ENCODE peak calls at places on chromosomes 1 and 21, in four cellular contexts. B, V, U and A are unnamed samples.
A peak's percentile ranks its signal among the peaks of the same experiment; 100 is the strongest.

GRCh38 chr1:213296558-213296957 is 245.5 kb downstream of the RPS6KC1 start:
- DNase-seq in B (peak; percentile 33), V (no peak), U (no peak), A (no peak)

GRCh38 chr21:45361033-45361997 is 43.6 kb upstream of the COL18A1 start:
- DNase-seq in B (no peak), V (no peak), U (no peak), A (no peak)

GRCh38 chr1:156961709-156962108 is 41.3 kb downstream of the LRRC71 start:
- DNase-seq in B (no peak), V (no peak), U (no peak), A (peak; percentile 10)

GRCh38 chr1:40313958-40314720 is 2.9 kb downstream of the COL9A2 start:
- DNase-seq in B (no peak), V (peak; percentile 30), U (no peak), A (no peak)

GRCh38 chr1:98371767-98372166 is 289.8 kb upstream of the SNX7 start:
- DNase-seq in B (no peak), V (no peak), U (no peak), A (no peak)

GRCh38 chr1:6266641-6267040 is 5.7 kb upstream of the GPR153 start:
- DNase-seq in B (no peak), V (no peak), U (no peak), A (no peak)

GRCh38 chr1:53526451-53527101 is 67.4 kb downstream of the DMRTB1 start:
- DNase-seq in B (no peak), V (peak; percentile 65), U (peak; percentile 85), A (no peak)

GRCh38 chr1:202684716-202685115 is 25.5 kb downstream of the SYT2 start:
- DNase-seq in B (no peak), V (no peak), U (no peak), A (no peak)

GRCh38 chr1:62782197-62782886 is 1.6 kb upstream of the ATG4C start:
- DNase-seq in B (no peak), V (no peak), U (no peak), A (no peak)

GRCh38 chr1:247385283-247385682 is 30.7 kb upstream of the NLRP3 start:
- DNase-seq in B (no peak), V (no peak), U (no peak), A (no peak)

GRCh38 chr21:29219165-29219770 is 79.5 kb upstream of the BACH1 start:
- DNase-seq in B (no peak), V (no peak), U (no peak), A (no peak)

GRCh38 chr1:90783181-90783580 is 66.1 kb upstream of the BARHL2 start:
- DNase-seq in B (no peak), V (no peak), U (no peak), A (no peak)

GRCh38 chr1:173190101-173190895 is 16.8 kb downstream of the TNFSF4 start:
- DNase-seq in B (no peak), V (peak; percentile 85), U (no peak), A (peak; percentile 40)
- TF ChIP-seq MAX in B (no peak), V (peak; percentile 97), U (peak; percentile 97), A (peak; percentile 96)

DNA sequence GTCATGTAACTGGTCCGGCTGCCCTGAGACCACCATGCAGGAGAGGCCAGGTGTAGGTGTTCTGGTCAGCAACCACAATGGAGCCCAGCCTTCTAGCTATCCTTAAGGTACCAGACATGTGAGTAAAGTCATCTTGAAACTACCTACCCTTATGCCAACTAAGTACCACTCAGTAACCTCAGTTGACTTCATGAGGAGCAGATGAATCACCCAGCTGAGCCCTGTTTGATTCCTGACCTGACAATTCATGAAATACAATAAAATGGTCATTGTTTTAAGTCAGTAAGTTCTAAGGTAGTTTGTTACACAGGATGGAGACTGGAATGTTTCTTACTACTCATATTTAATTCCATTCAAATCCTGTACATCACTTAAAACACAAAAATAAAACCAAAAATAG is 113.1 kb upstream of the LMO4 start:
- DNase-seq in B (no peak), V (no peak), U (no peak), A (no peak)
- H3K4me3 ChIP-seq in B (no peak overlapping the region), V (no peak overlapping the region), U (no peak overlapping the region), A (no peak overlapping the region)

DNA sequence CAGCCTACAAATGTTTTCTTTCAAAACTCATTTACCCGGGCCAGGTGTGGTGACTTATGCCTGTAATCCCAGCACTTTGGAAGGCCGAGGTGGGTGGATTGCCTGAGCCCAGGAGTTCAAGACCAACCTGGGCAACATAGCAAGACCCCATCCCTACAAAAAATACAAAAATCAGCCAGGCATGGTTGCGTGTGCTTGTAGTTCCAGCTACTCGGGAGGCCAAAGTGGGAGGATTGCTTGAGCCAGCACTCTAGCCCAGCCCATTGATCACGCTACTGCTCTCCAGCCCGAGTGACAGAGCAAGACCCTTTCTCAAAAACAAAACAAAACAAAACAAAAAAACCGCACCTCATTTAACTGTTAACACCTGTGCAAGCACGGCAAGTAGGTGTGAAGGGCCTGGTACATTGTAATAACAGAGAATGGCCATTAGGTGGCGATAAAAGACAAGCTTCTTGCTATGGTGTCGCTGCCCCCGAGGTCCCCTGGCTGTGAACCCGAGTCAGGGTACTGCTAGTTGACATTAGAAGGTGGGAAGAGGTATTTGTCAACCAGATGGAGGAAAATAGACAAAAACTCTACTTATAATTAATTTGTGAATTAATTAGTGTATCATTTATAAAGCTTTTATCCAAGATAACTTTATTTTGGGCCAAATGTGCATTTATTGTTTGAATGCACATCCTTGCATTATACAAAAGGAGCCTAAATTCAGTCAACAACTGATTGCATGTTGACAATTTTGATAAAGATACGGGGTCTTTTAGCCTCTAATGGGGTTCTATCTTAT is 66.5 kb downstream of the SH3BGR start:
- DNase-seq in B (peak; percentile 90), V (peak; percentile 60), U (peak; percentile 87), A (peak; percentile 71)
- TF ChIP-seq ELF1 in B (no peak), V (no peak), U (no peak), A (no peak)

GRCh38 chr1:73463848-73464247 is 734.1 kb downstream of the LRRIQ3 start:
- DNase-seq in B (no peak), V (no peak), U (no peak), A (no peak)
- TF ChIP-seq MAX in B (no peak), V (no peak), U (no peak), A (no peak)

GRCh38 chr1:9822897-9823692 is 670 bp downstream of the CLSTN1 start:
- DNase-seq in B (peak; percentile 62), V (no peak), U (no peak), A (no peak)

GRCh38 chr1:9823693-9823942 is 147 bp downstream of the CLSTN1 start:
- DNase-seq in B (no peak), V (no peak), U (peak; percentile 83), A (no peak)

GRCh38 chr1:9822490-9822889 is 1.3 kb downstream of the CLSTN1 start:
- DNase-seq in B (no peak), V (no peak), U (no peak), A (no peak)

GRCh38 chr1:9823943-9824701 is at the start of gene CLSTN1:
- DNase-seq in B (peak; percentile 99), V (peak; percentile 58), U (peak; percentile 100), A (peak; percentile 61)

DNA sequence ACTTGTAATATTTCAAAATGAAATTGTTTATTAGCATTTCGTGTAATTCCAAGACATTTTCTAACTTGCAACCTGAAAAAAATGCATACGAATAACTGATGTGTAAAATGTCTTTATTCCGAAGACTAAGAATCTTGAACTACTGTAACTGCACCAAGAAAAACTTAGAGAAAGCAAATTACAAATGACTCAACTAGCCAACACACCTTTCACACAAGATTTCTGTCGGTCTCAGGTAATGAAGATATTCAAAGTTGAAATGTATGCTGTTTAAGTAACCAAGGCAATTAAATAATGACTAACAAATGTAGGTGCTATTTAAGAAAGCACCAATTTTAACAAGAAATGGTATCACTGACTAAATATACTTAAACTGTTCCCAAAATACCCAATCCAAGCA is 2.1 kb downstream of the CLSTN1 start:
- DNase-seq in B (no peak), V (no peak), U (no peak), A (no peak)
- H3K4me3 ChIP-seq in B (no peak overlapping the region), V (peak overlapping the region; percentile 82), U (no peak overlapping the region), A (peak overlapping the region; percentile 93)

DNA sequence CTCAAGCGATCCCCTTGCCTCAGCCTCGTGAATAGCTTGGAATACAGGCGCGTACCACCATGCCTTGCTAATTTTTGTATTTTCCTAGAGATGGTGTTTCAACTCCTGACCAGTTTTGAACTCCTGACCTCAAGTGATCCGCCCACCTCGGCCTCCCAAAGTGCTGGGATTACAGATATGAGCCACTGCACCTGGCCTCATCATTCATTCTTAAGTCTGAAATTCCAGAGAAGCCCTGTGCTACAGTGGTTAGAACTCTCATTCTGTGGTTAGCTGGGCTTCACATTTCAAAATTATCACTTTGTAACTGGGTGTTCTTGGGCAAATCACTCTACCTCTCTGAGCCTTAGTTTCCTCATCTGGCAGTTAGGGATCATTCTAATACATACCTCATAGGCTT is 86.1 kb upstream of the POU3F1 start:
- DNase-seq in B (no peak), V (no peak), U (no peak), A (no peak)
- TF ChIP-seq ELF1 in B (no peak), V (no peak), U (no peak), A (no peak)

GRCh38 chr1:230340778-230341546 is 85.2 kb downstream of the PGBD5 start:
- DNase-seq in B (no peak), V (no peak), U (no peak), A (no peak)

GRCh38 chr1:230339033-230339432 is 87.1 kb downstream of the PGBD5 start:
- DNase-seq in B (no peak), V (no peak), U (no peak), A (no peak)

GRCh38 chr1:230337266-230337665 is 88.9 kb downstream of the PGBD5 start:
- DNase-seq in B (no peak), V (no peak), U (no peak), A (no peak)

GRCh38 chr1:230345139-230345885 is 80.8 kb downstream of the PGBD5 start:
- DNase-seq in B (no peak), V (no peak), U (no peak), A (no peak)

GRCh38 chr1:230342019-230342418 is 84.1 kb downstream of the PGBD5 start:
- DNase-seq in B (no peak), V (no peak), U (no peak), A (no peak)
- TF ChIP-seq MAX in B (no peak), V (no peak), U (no peak), A (no peak)

DNA sequence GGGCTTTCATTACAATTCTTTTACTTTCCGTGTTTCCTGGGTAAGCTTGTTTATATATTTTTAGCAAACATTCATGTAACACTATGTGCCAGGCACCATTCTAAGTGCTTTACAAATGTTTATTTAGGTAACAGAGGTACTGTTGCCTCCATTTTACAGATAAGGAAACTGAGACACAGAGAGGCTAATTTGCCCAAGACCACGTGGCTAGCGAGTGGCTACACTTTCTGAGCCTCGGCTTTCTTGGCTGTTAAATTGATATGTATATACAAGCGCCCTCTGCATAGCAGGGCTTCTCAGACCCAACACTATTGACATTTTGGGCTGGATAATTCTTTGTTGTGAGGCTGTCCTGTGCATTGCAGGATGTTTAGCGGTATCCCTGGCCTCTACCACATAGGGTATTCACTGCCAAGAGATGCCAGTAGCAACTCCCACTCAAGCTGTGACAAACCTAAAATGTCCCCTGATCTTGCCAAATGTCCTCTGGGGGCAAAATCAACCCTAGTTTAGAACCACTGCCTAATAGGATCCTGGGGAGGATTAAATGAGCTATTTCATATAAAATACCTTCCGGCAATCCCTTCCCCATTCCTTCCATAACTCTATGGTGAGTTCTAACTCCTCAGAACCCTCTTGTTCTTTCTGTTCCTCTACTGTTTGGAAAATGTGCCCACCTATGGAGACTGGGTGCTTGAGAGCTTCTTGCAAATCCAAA is 17.2 kb upstream of the ID3 start:
- DNase-seq in B (no peak), V (no peak), U (no peak), A (no peak)
- H3K4me3 ChIP-seq in B (no peak overlapping the region), V (no peak overlapping the region), U (no peak overlapping the region), A (peak overlapping the region; percentile 41)